ENCODE peak calls at places on chromosomes 7 and 10, in five cellular contexts. Q is cardiac fibroblast; C is activated CD8-positive, alpha-beta T cell treated with anti-CD3 and anti-CD28 coated beads for 36 hours; G is GM04504; U is H54. I is an unnamed sample.

GRCh38 chr10:13095929-13096328 is 4.0 kb upstream of the OPTN start:
- DNase-seq in G (no peak), Q (no peak), U (no peak), C (no peak), I (no peak)

GRCh38 chr7:2903686-2904162 is 59.6 kb upstream of the GNA12 start:
- DNase-seq in Q (peak), U (no peak), G (no peak), C (no peak), I (no peak)

GRCh38 chr10:49000437-49001398 is 61.1 kb upstream of the LRRC18 start:
- DNase-seq in G (no peak), U (no peak), C (no peak), Q (no peak), I (no peak)

GRCh38 chr10:113316506-113316905 is 236.3 kb upstream of the HABP2 start:
- DNase-seq in C (no peak), G (no peak), Q (no peak), U (no peak), I (no peak)

GRCh38 chr10:13977861-13978843 is 352.6 kb downstream of the FRMD4A start:
- DNase-seq in Q (peak), C (no peak), U (no peak), G (peak), I (no peak)

GRCh38 chr7:115630049-115630448 is 400.5 kb downstream of the TFEC start:
- DNase-seq in G (no peak), Q (no peak), C (no peak), U (no peak), I (no peak)

GRCh38 chr10:113301342-113301984 is 251.4 kb upstream of the HABP2 start:
- DNase-seq in G (no peak), C (peak), Q (no peak), U (no peak), I (no peak)

GRCh38 chr10:118974951-118975350 is 54.6 kb upstream of the NANOS1 start:
- DNase-seq in U (no peak), G (no peak), C (no peak), Q (no peak), I (no peak)

GRCh38 chr7:158263110-158263963 is 324.3 kb downstream of the PTPRN2 start:
- DNase-seq in U (no peak), Q (no peak), C (no peak), G (no peak), I (no peak)

GRCh38 chr7:79377097-79377496 is 76.4 kb downstream of the MAGI2 start:
- DNase-seq in G (no peak), Q (peak), C (no peak), U (no peak), I (no peak)

GRCh38 chr10:31677198-31678138 is 251.2 kb downstream of the ARHGAP12 start:
- DNase-seq in G (no peak), C (no peak), U (no peak), Q (no peak), I (peak)

GRCh38 chr7:27349621-27350020 is 107.0 kb downstream of the EVX1 start:
- DNase-seq in U (no peak), Q (no peak), C (no peak), G (no peak), I (no peak)

GRCh38 chr7:13687500-13687899 is 302.0 kb downstream of the ETV1 start:
- DNase-seq in U (no peak), C (no peak), G (no peak), Q (no peak), I (no peak)

GRCh38 chr7:20458483-20458882 is 127.8 kb downstream of the ITGB8 start:
- DNase-seq in U (no peak), C (no peak), G (no peak), Q (peak), I (no peak)

GRCh38 chr7:3537210-3537875 is 236.3 kb downstream of the SDK1 start:
- DNase-seq in Q (peak), C (no peak), U (peak), G (no peak), I (no peak)

GRCh38 chr7:120993011-120993574 is 4.6 kb downstream of the CPED1 start:
- DNase-seq in U (no peak), C (no peak), Q (no peak), G (no peak), I (no peak)

GRCh38 chr10:112754001-112754411 is 196.0 kb upstream of the TCF7L2 start:
- DNase-seq in Q (peak), C (no peak), U (no peak), G (no peak), I (no peak)

GRCh38 chr7:54811016-54811924 is 52.3 kb upstream of the SEC61G start:
- DNase-seq in G (peak), C (no peak), Q (peak), U (no peak), I (no peak)

GRCh38 chr10:88965016-88965415 is 12.4 kb upstream of the ACTA2 start:
- DNase-seq in G (no peak), C (no peak), Q (peak), U (no peak), I (no peak)

GRCh38 chr7:18458830-18459229 is 36.7 kb upstream of the HDAC9 start:
- DNase-seq in Q (no peak), C (no peak), G (peak), U (peak), I (no peak)

GRCh38 chr10:79211616-79212015 is 135.7 kb upstream of the PPIF start:
- DNase-seq in G (no peak), U (no peak), C (no peak), Q (no peak), I (no peak)

GRCh38 chr10:52729259-52730104 is 43.1 kb downstream of the MBL2 start:
- DNase-seq in Q (peak), G (no peak), C (no peak), U (peak), I (peak)

GRCh38 chr10:99993994-99994689 is 15.6 kb downstream of the DNMBP start:
- DNase-seq in C (peak), U (peak), G (peak), Q (peak), I (no peak)

GRCh38 chr10:73426318-73426717 is 7.0 kb downstream of the MSS51 start:
- DNase-seq in U (no peak), G (no peak), C (no peak), Q (no peak), I (no peak)

GRCh38 chr7:73423519-73424485 is 9.8 kb upstream of the FZD9 start:
- DNase-seq in Q (peak), C (no peak), U (no peak), G (no peak), I (peak)

GRCh38 chr7:18623389-18623788 is 127.8 kb downstream of the HDAC9 start:
- DNase-seq in Q (no peak), C (no peak), U (no peak), G (no peak), I (no peak)

GRCh38 chr7:114416089-114416990 is 1.7 kb downstream of the FOXP2 start:
- DNase-seq in C (no peak), G (no peak), Q (no peak), U (no peak), I (peak)

GRCh38 chr7:88111842-88112385 is 107.9 kb downstream of the SRI start:
- DNase-seq in C (no peak), G (no peak), Q (no peak), U (no peak), I (no peak)

GRCh38 chr7:151954866-151955820 is 1.1 kb upstream of the GALNTL5 start:
- DNase-seq in G (no peak), Q (peak), C (no peak), U (no peak), I (peak)

GRCh38 chr7:98254951-98255610 is 3.0 kb upstream of the TECPR1 start:
- DNase-seq in Q (peak), C (peak), U (no peak), G (no peak), I (no peak)

GRCh38 chr10:119404719-119405504 is 137.6 kb downstream of the RGS10 start:
- DNase-seq in G (no peak), Q (no peak), C (no peak), U (no peak), I (no peak)

I was measured in retina.